ENCODE peak calls at places on chromosomes 2 and 18, in six cellular contexts. One of them, this sample, is unnamed. For H3K27me3, the result is how much of the 10 kb centered on the place peaks cover.

GRCh38 chr18:74399225-74399887 is 57.8 kb downstream of the DIPK1C start:
- DNase-seq in suprapubic skin: no peak
- DNase-seq in K562: no peak
- DNase-seq in HepG2: no peak
- DNase-seq in stomach: no peak
- DNase-seq in tibial nerve: no peak
- DNase-seq in this sample: no peak

GRCh38 chr2:36356990-36357505 is 1.5 kb downstream of the CRIM1 start:
- DNase-seq in suprapubic skin: no peak
- DNase-seq in K562: no peak
- DNase-seq in HepG2: peak
- DNase-seq in stomach: no peak
- DNase-seq in tibial nerve: no peak
- DNase-seq in this sample: peak

GRCh38 chr2:43407826-43408783 is 181.7 kb upstream of the ZFP36L2 start:
- DNase-seq in suprapubic skin: no peak
- DNase-seq in K562: no peak
- DNase-seq in HepG2: no peak
- DNase-seq in stomach: no peak
- DNase-seq in tibial nerve: no peak
- DNase-seq in this sample: no peak

GRCh38 chr2:1494906-1495305 is 81.6 kb downstream of the TPO start:
- DNase-seq in suprapubic skin: peak
- DNase-seq in K562: no peak
- DNase-seq in HepG2: no peak
- DNase-seq in stomach: no peak
- DNase-seq in tibial nerve: no peak
- DNase-seq in this sample: peak

GRCh38 chr2:239046822-239047221 is 198.9 kb downstream of the TWIST2 start:
- DNase-seq in suprapubic skin: no peak
- DNase-seq in K562: no peak
- DNase-seq in HepG2: no peak
- DNase-seq in stomach: no peak
- DNase-seq in tibial nerve: no peak
- DNase-seq in this sample: peak

GRCh38 chr18:27769152-27769551 is 407.8 kb downstream of the CDH2 start:
- DNase-seq in suprapubic skin: no peak
- DNase-seq in K562: no peak
- DNase-seq in HepG2: no peak
- DNase-seq in stomach: no peak
- DNase-seq in tibial nerve: no peak
- DNase-seq in this sample: no peak

GRCh38 chr2:218229851-218230250 is 12.9 kb downstream of the ARPC2 start:
- DNase-seq in suprapubic skin: no peak
- DNase-seq in K562: no peak
- DNase-seq in HepG2: no peak
- DNase-seq in stomach: no peak
- DNase-seq in tibial nerve: no peak
- DNase-seq in this sample: no peak

GRCh38 chr2:234377761-234378341 is 119.0 kb downstream of the ARL4C start:
- DNase-seq in suprapubic skin: no peak
- DNase-seq in K562: no peak
- DNase-seq in HepG2: no peak
- DNase-seq in stomach: no peak
- DNase-seq in tibial nerve: no peak
- DNase-seq in this sample: no peak

GRCh38 chr2:8550932-8551621 is 130.8 kb upstream of the ID2 start:
- DNase-seq in suprapubic skin: no peak
- DNase-seq in K562: no peak
- DNase-seq in HepG2: no peak
- DNase-seq in stomach: no peak
- DNase-seq in tibial nerve: no peak
- DNase-seq in this sample: no peak

GRCh38 chr2:83291083-83291482 is 1168.0 kb downstream of the SUCLG1 start:
- DNase-seq in suprapubic skin: no peak
- DNase-seq in K562: no peak
- DNase-seq in HepG2: no peak
- DNase-seq in stomach: no peak
- DNase-seq in tibial nerve: no peak
- DNase-seq in this sample: no peak
- TF ChIP-seq EP300 in suprapubic skin: no peak
- TF ChIP-seq EP300 in K562: no peak
- TF ChIP-seq EP300 in HepG2: no peak
- TF ChIP-seq EP300 in stomach: no peak
- TF ChIP-seq EP300 in tibial nerve: no peak
- TF ChIP-seq EP300 in this sample: no peak

DNA sequence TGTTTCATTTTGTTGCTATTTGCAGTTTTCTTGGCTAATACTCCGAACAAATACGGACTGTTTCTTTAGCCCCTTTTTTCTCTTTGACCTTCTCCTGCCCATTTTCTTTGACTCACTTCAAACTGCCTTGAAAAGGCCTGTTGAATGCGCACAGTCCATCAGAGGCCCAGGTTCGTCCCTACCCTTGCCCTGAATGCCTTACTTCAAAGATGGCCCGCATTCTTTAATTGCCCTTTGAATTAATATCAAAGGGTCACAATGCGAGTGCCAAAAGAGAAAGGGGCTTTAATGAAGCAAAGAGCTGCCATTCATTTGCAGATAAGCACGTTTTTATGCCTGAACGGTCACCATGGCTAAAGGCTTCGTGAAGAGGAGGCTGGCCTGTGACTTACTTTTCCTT is 29.7 kb downstream of the PAX3 start:
- DNase-seq in suprapubic skin: no peak
- DNase-seq in K562: no peak
- DNase-seq in HepG2: no peak
- DNase-seq in stomach: no peak
- DNase-seq in tibial nerve: no peak
- DNase-seq in this sample: no peak
- H3K27me3 ChIP-seq in suprapubic skin: under half
- H3K27me3 ChIP-seq in K562: under half
- H3K27me3 ChIP-seq in HepG2: under half
- H3K27me3 ChIP-seq in stomach: half or more
- H3K27me3 ChIP-seq in tibial nerve: under half
- H3K27me3 ChIP-seq in this sample: under half

GRCh38 chr2:40639294-40639693 is 187.4 kb upstream of the SLC8A1 start:
- DNase-seq in suprapubic skin: no peak
- DNase-seq in K562: no peak
- DNase-seq in HepG2: no peak
- DNase-seq in stomach: no peak
- DNase-seq in tibial nerve: no peak
- DNase-seq in this sample: no peak
- TF ChIP-seq EP300 in suprapubic skin: no peak
- TF ChIP-seq EP300 in K562: no peak
- TF ChIP-seq EP300 in HepG2: no peak
- TF ChIP-seq EP300 in stomach: no peak
- TF ChIP-seq EP300 in tibial nerve: no peak
- TF ChIP-seq EP300 in this sample: no peak

DNA sequence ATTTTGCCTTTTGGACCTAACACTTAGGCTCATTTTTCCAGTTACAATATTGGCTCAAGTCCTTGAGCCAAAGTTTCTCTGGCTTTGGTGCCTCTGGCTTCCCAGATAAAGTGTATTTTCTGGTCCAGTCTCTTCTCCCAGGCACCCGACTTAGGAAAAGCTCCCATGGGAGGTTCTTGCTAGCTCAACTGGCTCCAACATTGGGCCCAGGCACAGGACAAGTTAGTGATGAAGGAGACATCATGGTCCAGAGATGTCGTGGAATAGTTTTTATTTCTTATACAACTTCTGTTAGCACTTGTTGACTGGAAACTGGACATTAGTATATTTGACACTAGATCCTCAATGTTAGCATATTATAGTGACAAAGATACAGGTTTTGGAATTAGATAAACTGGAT is 8.2 kb upstream of the ZEB2 start:
- DNase-seq in suprapubic skin: no peak
- DNase-seq in K562: no peak
- DNase-seq in HepG2: no peak
- DNase-seq in stomach: no peak
- DNase-seq in tibial nerve: no peak
- DNase-seq in this sample: no peak
- H3K27me3 ChIP-seq in suprapubic skin: under half
- H3K27me3 ChIP-seq in K562: under half
- H3K27me3 ChIP-seq in HepG2: under half
- H3K27me3 ChIP-seq in stomach: under half
- H3K27me3 ChIP-seq in tibial nerve: under half
- H3K27me3 ChIP-seq in this sample: under half

GRCh38 chr2:200479617-200480292 is 30.1 kb downstream of the KCTD18 start:
- DNase-seq in suprapubic skin: no peak
- DNase-seq in K562: no peak
- DNase-seq in HepG2: peak
- DNase-seq in stomach: no peak
- DNase-seq in tibial nerve: no peak
- DNase-seq in this sample: no peak
- TF ChIP-seq EP300 in suprapubic skin: no peak
- TF ChIP-seq EP300 in K562: no peak
- TF ChIP-seq EP300 in HepG2: no peak
- TF ChIP-seq EP300 in stomach: no peak
- TF ChIP-seq EP300 in tibial nerve: no peak
- TF ChIP-seq EP300 in this sample: no peak

GRCh38 chr2:126851756-126852155 is 46.9 kb upstream of the TEX51 start:
- DNase-seq in suprapubic skin: no peak
- DNase-seq in K562: no peak
- DNase-seq in HepG2: no peak
- DNase-seq in stomach: no peak
- DNase-seq in tibial nerve: no peak
- DNase-seq in this sample: no peak
- H3K27me3 ChIP-seq in suprapubic skin: under half
- H3K27me3 ChIP-seq in K562: under half
- H3K27me3 ChIP-seq in HepG2: under half
- H3K27me3 ChIP-seq in stomach: under half
- H3K27me3 ChIP-seq in tibial nerve: under half
- H3K27me3 ChIP-seq in this sample: under half

DNA sequence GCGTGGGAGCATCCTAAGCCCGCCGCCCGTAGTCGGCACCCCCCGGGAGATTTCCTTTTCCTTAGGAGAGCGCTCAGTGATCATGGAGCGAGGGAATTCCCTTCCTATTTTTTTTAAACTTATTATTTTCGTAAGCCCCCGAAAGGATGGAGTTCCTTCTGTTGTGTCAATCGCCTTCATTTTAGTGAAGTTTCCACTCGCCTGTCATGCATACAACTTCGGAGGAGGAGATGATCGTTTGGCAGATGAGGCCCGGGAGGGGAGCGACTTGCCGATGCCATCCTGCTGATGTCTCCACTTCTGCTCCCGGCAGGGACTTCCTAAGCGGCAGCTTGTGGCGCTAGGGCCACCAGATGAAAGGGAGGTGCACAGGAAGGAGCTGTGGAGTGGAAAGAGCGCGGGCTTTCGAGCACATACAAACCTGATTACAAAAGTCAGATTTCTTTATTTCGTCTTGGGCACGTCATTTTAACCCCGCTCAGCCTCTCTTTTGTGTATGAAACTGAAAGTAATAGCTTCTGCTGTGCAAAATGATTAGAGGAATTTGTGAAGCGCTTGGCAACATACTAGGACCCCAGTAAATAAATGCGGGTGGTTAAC is at the start of gene ADGRF3:
- DNase-seq in suprapubic skin: peak
- DNase-seq in K562: peak
- DNase-seq in HepG2: peak
- DNase-seq in stomach: peak
- DNase-seq in tibial nerve: no peak
- DNase-seq in this sample: peak
- TF ChIP-seq EP300 in suprapubic skin: no peak
- TF ChIP-seq EP300 in K562: no peak
- TF ChIP-seq EP300 in HepG2: no peak
- TF ChIP-seq EP300 in stomach: no peak
- TF ChIP-seq EP300 in tibial nerve: no peak
- TF ChIP-seq EP300 in this sample: no peak

GRCh38 chr2:143525006-143525405 is 395.8 kb downstream of the ARHGAP15 start:
- DNase-seq in suprapubic skin: no peak
- DNase-seq in K562: no peak
- DNase-seq in HepG2: no peak
- DNase-seq in stomach: no peak
- DNase-seq in tibial nerve: no peak
- DNase-seq in this sample: no peak
- H3K27me3 ChIP-seq in suprapubic skin: under half
- H3K27me3 ChIP-seq in K562: under half
- H3K27me3 ChIP-seq in HepG2: under half
- H3K27me3 ChIP-seq in stomach: under half
- H3K27me3 ChIP-seq in tibial nerve: under half
- H3K27me3 ChIP-seq in this sample: under half

GRCh38 chr2:191927319-191927867 is 80.5 kb upstream of the CAVIN2 start:
- DNase-seq in suprapubic skin: no peak
- DNase-seq in K562: peak
- DNase-seq in HepG2: no peak
- DNase-seq in stomach: peak
- DNase-seq in tibial nerve: no peak
- DNase-seq in this sample: no peak

GRCh38 chr2:191926671-191927070 is 79.8 kb upstream of the CAVIN2 start:
- DNase-seq in suprapubic skin: no peak
- DNase-seq in K562: no peak
- DNase-seq in HepG2: no peak
- DNase-seq in stomach: no peak
- DNase-seq in tibial nerve: no peak
- DNase-seq in this sample: no peak

GRCh38 chr2:191920502-191920901 is 73.6 kb upstream of the CAVIN2 start:
- DNase-seq in suprapubic skin: no peak
- DNase-seq in K562: no peak
- DNase-seq in HepG2: no peak
- DNase-seq in stomach: no peak
- DNase-seq in tibial nerve: no peak
- DNase-seq in this sample: no peak

GRCh38 chr2:191923652-191923997 is 76.7 kb upstream of the CAVIN2 start:
- DNase-seq in suprapubic skin: no peak
- DNase-seq in K562: no peak
- DNase-seq in HepG2: no peak
- DNase-seq in stomach: no peak
- DNase-seq in tibial nerve: no peak
- DNase-seq in this sample: no peak

DNA sequence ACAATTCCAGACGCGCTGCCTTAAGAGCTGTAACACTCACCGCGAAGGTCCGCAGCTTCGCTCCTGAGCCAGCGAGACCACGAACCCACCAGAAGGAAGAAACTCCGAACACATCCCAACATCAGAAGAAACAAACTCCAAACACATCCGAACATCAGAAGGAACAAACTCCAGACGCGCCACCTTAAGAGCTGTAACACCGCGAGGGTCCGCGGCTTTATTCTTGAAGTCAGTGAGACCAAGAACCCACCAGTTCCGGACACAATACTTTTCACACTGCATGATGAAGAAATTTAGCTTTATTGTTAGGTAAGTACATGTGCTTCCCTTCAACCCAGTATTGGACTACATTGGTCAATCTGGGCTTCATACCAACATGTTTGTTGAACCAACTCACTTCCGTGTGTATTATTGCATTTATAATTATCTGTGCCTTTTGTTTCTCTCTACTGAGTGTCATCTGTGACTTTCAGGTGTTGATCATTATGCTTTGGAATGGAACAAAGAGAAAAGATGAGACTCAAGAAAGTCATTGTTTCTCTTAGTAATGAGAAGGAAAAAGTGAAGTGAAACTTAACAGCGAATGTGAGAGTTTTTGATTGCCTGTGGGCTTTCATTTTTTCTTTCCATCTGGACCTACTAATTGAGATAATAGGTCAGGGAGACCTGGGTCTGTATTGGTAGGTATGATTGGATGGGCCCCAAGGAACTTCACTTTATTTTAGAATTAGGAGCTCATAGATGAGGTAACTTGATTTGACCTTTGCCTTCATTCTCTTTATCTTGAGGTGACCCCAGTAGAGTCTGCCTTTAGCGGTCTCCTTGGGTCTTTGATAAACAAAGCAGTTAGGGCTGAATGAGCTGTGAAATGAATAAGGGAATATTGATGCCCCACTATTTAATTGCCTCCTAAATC is 76.1 kb upstream of the CAVIN2 start:
- DNase-seq in suprapubic skin: no peak
- DNase-seq in K562: no peak
- DNase-seq in HepG2: no peak
- DNase-seq in stomach: no peak
- DNase-seq in tibial nerve: no peak
- DNase-seq in this sample: no peak
- TF ChIP-seq EP300 in suprapubic skin: no peak
- TF ChIP-seq EP300 in K562: no peak
- TF ChIP-seq EP300 in HepG2: no peak
- TF ChIP-seq EP300 in stomach: no peak
- TF ChIP-seq EP300 in tibial nerve: no peak
- TF ChIP-seq EP300 in this sample: no peak